ENCODE peak calls at places on chromosomes 7 and 10, in four cellular contexts. O is effector memory CD8-positive, alpha-beta T cell; X is activated T-cell treated with anti-CD3 and anti-CD28 coated beads, Interleukin-2, amount 50 U/mL, for 72 hours; B is NT2/D1. L is an unnamed sample.

GRCh38 chr7:128041203-128041602 is 10.0 kb upstream of the LRRC4 start:
- DNase-seq in O (no peak), X (no peak), B (no peak), L (no peak)

GRCh38 chr7:77626515-77627306 is 69.5 kb upstream of the RSBN1L start:
- DNase-seq in B (no peak), X (no peak), O (no peak), L (no peak)

GRCh38 chr10:70137135-70137534 is 4.5 kb upstream of the AIFM2 start:
- DNase-seq in X (no peak), B (no peak), O (no peak), L (no peak)

GRCh38 chr7:36185092-36185491 is 32.0 kb downstream of the EEPD1 start:
- DNase-seq in O (no peak), B (no peak), X (no peak), L (no peak)

GRCh38 chr7:40099837-40100236 is 34.6 kb downstream of the MPLKIP start:
- DNase-seq in B (no peak), O (no peak), X (no peak), L (no peak)

GRCh38 chr7:138125598-138126111 is 49.4 kb downstream of the AKR1D1 start:
- DNase-seq in B (no peak), X (no peak), O (no peak), L (no peak)

GRCh38 chr10:103584216-103585010 is 90.9 kb downstream of the NEURL1 start:
- DNase-seq in B (no peak), O (peak), X (peak), L (no peak)

GRCh38 chr7:155281411-155281969 is 16.2 kb upstream of the INSIG1 start:
- DNase-seq in B (no peak), O (no peak), X (no peak), L (no peak)

GRCh38 chr7:19051767-19052375 is 65.6 kb downstream of the TWIST1 start:
- DNase-seq in B (peak), X (peak), O (no peak), L (peak)

GRCh38 chr10:49165940-49166803 is 22.0 kb downstream of the TMEM273 start:
- DNase-seq in X (no peak), B (no peak), O (no peak), L (no peak)

GRCh38 chr10:57992321-57993077 is 275.2 kb downstream of the IPMK start:
- DNase-seq in O (no peak), B (no peak), X (no peak), L (no peak)

GRCh38 chr10:35641430-35642015 is 573 bp downstream of the FZD8 start:
- DNase-seq in O (no peak), B (no peak), X (peak), L (no peak)

GRCh38 chr10:71608863-71609768 is 110.5 kb downstream of the C10orf105 start:
- DNase-seq in O (peak), X (peak), B (peak), L (peak)

GRCh38 chr7:116583653-116584052 is 58.8 kb downstream of the CAV1 start:
- DNase-seq in B (no peak), X (peak), O (no peak), L (no peak)

GRCh38 chr7:11760372-11760771 is 71.6 kb downstream of the THSD7A start:
- DNase-seq in B (no peak), X (no peak), O (no peak), L (no peak)

GRCh38 chr10:129501652-129502436 is 34.8 kb downstream of the MGMT start:
- DNase-seq in X (no peak), B (no peak), O (no peak), L (no peak)

GRCh38 chr10:93849605-93850004 is 44.2 kb upstream of the SLC35G1 start:
- DNase-seq in B (peak), O (no peak), X (no peak), L (no peak)

GRCh38 chr7:45988405-45989057 is 67.5 kb upstream of the IGFBP3 start:
- DNase-seq in B (no peak), O (no peak), X (no peak), L (no peak)

GRCh38 chr7:11261470-11261869 is 287.8 kb downstream of the PHF14 start:
- DNase-seq in O (no peak), X (no peak), B (no peak), L (no peak)

GRCh38 chr10:13701157-13701919 is 114.6 kb downstream of the PRPF18 start:
- DNase-seq in B (no peak), O (no peak), X (no peak), L (no peak)

GRCh38 chr10:117470733-117471132 is 71.8 kb upstream of the EMX2 start:
- DNase-seq in B (no peak), X (no peak), O (no peak), L (no peak)

GRCh38 chr10:44747593-44748172 is 163.5 kb upstream of the TMEM72 start:
- DNase-seq in B (no peak), O (no peak), X (no peak), L (no peak)

GRCh38 chr10:108544500-108545120 is 1378.7 kb downstream of the XPNPEP1 start:
- DNase-seq in B (peak), X (peak), O (no peak), L (peak)

GRCh38 chr7:1537631-1538412 is 7.3 kb downstream of the MAFK start:
- DNase-seq in X (no peak), O (no peak), B (peak), L (peak)

GRCh38 chr10:118823256-118823907 is 68.6 kb upstream of the CACUL1 start:
- DNase-seq in O (no peak), B (no peak), X (no peak), L (no peak)

GRCh38 chr10:33460461-33461294 is 126.2 kb upstream of the NRP1 start:
- DNase-seq in O (no peak), B (no peak), X (no peak), L (no peak)